ENCODE peak calls at places on chromosomes 16 and 17, in nine cellular contexts. One of them, this sample, is unnamed.

GRCh38 chr17:66675991-66676371 is 158.9 kb upstream of the CACNG5 start:
- DNase-seq in AG09319: no peak
- DNase-seq in lower leg skin: peak; percentile 68
- DNase-seq in NCI-H345: no peak
- DNase-seq in stimulated activated CD4-positive, alpha-beta T cell treated with anti-CD3 and anti-CD28 coated beads, Interleukin-15, amount 100 ng/mL, for 1 hour: no peak
- DNase-seq in GM13977: no peak
- DNase-seq in bronchial epithelial cell: no peak
- DNase-seq in NAMALWA: no peak
- DNase-seq in HTR-8/SVneo: no peak
- DNase-seq in this sample: no peak

GRCh38 chr17:72434991-72435618 is 314.3 kb downstream of the SOX9 start:
- DNase-seq in NCI-H345: no peak
- DNase-seq in stimulated activated CD4-positive, alpha-beta T cell treated with anti-CD3 and anti-CD28 coated beads, Interleukin-15, amount 100 ng/mL, for 1 hour: no peak
- DNase-seq in bronchial epithelial cell: no peak
- DNase-seq in lower leg skin: no peak
- DNase-seq in NAMALWA: no peak
- DNase-seq in GM13977: no peak
- DNase-seq in AG09319: no peak
- DNase-seq in HTR-8/SVneo: no peak
- DNase-seq in this sample: no peak

GRCh38 chr17:77740481-77740880 is 218.0 kb upstream of the TNRC6C start:
- DNase-seq in NAMALWA: no peak
- DNase-seq in bronchial epithelial cell: no peak
- DNase-seq in lower leg skin: no peak
- DNase-seq in stimulated activated CD4-positive, alpha-beta T cell treated with anti-CD3 and anti-CD28 coated beads, Interleukin-15, amount 100 ng/mL, for 1 hour: no peak
- DNase-seq in NCI-H345: no peak
- DNase-seq in AG09319: no peak
- DNase-seq in HTR-8/SVneo: no peak
- DNase-seq in GM13977: no peak
- DNase-seq in this sample: no peak

GRCh38 chr17:27499451-27500265 is 43.4 kb downstream of the KSR1 start:
- DNase-seq in NAMALWA: no peak
- DNase-seq in lower leg skin: no peak
- DNase-seq in HTR-8/SVneo: no peak
- DNase-seq in NCI-H345: no peak
- DNase-seq in bronchial epithelial cell: no peak
- DNase-seq in GM13977: no peak
- DNase-seq in stimulated activated CD4-positive, alpha-beta T cell treated with anti-CD3 and anti-CD28 coated beads, Interleukin-15, amount 100 ng/mL, for 1 hour: no peak
- DNase-seq in AG09319: no peak
- DNase-seq in this sample: no peak

GRCh38 chr17:38451840-38452529 is 23.7 kb downstream of the ARHGAP23 start:
- DNase-seq in bronchial epithelial cell: peak; percentile 85
- DNase-seq in GM13977: no peak
- DNase-seq in stimulated activated CD4-positive, alpha-beta T cell treated with anti-CD3 and anti-CD28 coated beads, Interleukin-15, amount 100 ng/mL, for 1 hour: no peak
- DNase-seq in AG09319: peak; percentile 67
- DNase-seq in HTR-8/SVneo: peak; percentile 92
- DNase-seq in NAMALWA: no peak
- DNase-seq in NCI-H345: no peak
- DNase-seq in lower leg skin: no peak
- DNase-seq in this sample: no peak

GRCh38 chr17:67132366-67132765 is 88.0 kb downstream of the CACNG1 start:
- DNase-seq in HTR-8/SVneo: no peak
- DNase-seq in NCI-H345: peak; percentile 5
- DNase-seq in stimulated activated CD4-positive, alpha-beta T cell treated with anti-CD3 and anti-CD28 coated beads, Interleukin-15, amount 100 ng/mL, for 1 hour: no peak
- DNase-seq in AG09319: no peak
- DNase-seq in bronchial epithelial cell: no peak
- DNase-seq in lower leg skin: no peak
- DNase-seq in NAMALWA: no peak
- DNase-seq in GM13977: no peak
- DNase-seq in this sample: no peak

GRCh38 chr16:28986492-28986891 is 1.6 kb downstream of the LAT start:
- DNase-seq in GM13977: no peak
- DNase-seq in NAMALWA: no peak
- DNase-seq in HTR-8/SVneo: no peak
- DNase-seq in lower leg skin: no peak
- DNase-seq in stimulated activated CD4-positive, alpha-beta T cell treated with anti-CD3 and anti-CD28 coated beads, Interleukin-15, amount 100 ng/mL, for 1 hour: no peak
- DNase-seq in bronchial epithelial cell: no peak
- DNase-seq in AG09319: no peak
- DNase-seq in NCI-H345: no peak
- DNase-seq in this sample: no peak

GRCh38 chr17:46851029-46851741 is at the start of gene WNT9B:
- DNase-seq in NAMALWA: no peak
- DNase-seq in GM13977: no peak
- DNase-seq in stimulated activated CD4-positive, alpha-beta T cell treated with anti-CD3 and anti-CD28 coated beads, Interleukin-15, amount 100 ng/mL, for 1 hour: no peak
- DNase-seq in HTR-8/SVneo: peak; percentile 53
- DNase-seq in NCI-H345: peak; percentile 86
- DNase-seq in bronchial epithelial cell: no peak
- DNase-seq in lower leg skin: no peak
- DNase-seq in AG09319: no peak
- DNase-seq in this sample: no peak

GRCh38 chr17:64005734-64006167 is 7.6 kb downstream of the PRR29 start:
- DNase-seq in bronchial epithelial cell: no peak
- DNase-seq in GM13977: peak; percentile 8
- DNase-seq in stimulated activated CD4-positive, alpha-beta T cell treated with anti-CD3 and anti-CD28 coated beads, Interleukin-15, amount 100 ng/mL, for 1 hour: no peak
- DNase-seq in NCI-H345: peak; percentile 69
- DNase-seq in AG09319: no peak
- DNase-seq in NAMALWA: no peak
- DNase-seq in HTR-8/SVneo: peak; percentile 53
- DNase-seq in lower leg skin: no peak
- DNase-seq in this sample: no peak

GRCh38 chr16:64440421-64440831 is 681.4 kb downstream of the CDH11 start:
- DNase-seq in NCI-H345: no peak
- DNase-seq in HTR-8/SVneo: no peak
- DNase-seq in AG09319: peak; percentile 96
- DNase-seq in GM13977: no peak
- DNase-seq in bronchial epithelial cell: peak; percentile 90
- DNase-seq in lower leg skin: peak; percentile 24
- DNase-seq in NAMALWA: no peak
- DNase-seq in stimulated activated CD4-positive, alpha-beta T cell treated with anti-CD3 and anti-CD28 coated beads, Interleukin-15, amount 100 ng/mL, for 1 hour: no peak
- DNase-seq in this sample: no peak

GRCh38 chr17:39174907-39175694 is 9.1 kb upstream of the ARL5C start:
- DNase-seq in lower leg skin: no peak
- DNase-seq in GM13977: peak; percentile 90
- DNase-seq in NCI-H345: peak; percentile 40
- DNase-seq in AG09319: no peak
- DNase-seq in bronchial epithelial cell: peak; percentile 25
- DNase-seq in stimulated activated CD4-positive, alpha-beta T cell treated with anti-CD3 and anti-CD28 coated beads, Interleukin-15, amount 100 ng/mL, for 1 hour: peak; percentile 56
- DNase-seq in HTR-8/SVneo: peak; percentile 84
- DNase-seq in NAMALWA: peak; percentile 84
- DNase-seq in this sample: no peak

GRCh38 chr17:38459556-38459955 is 31.3 kb downstream of the ARHGAP23 start:
- DNase-seq in NAMALWA: no peak
- DNase-seq in HTR-8/SVneo: no peak
- DNase-seq in stimulated activated CD4-positive, alpha-beta T cell treated with anti-CD3 and anti-CD28 coated beads, Interleukin-15, amount 100 ng/mL, for 1 hour: no peak
- DNase-seq in GM13977: no peak
- DNase-seq in bronchial epithelial cell: no peak
- DNase-seq in NCI-H345: peak; percentile 57
- DNase-seq in lower leg skin: no peak
- DNase-seq in AG09319: no peak
- DNase-seq in this sample: no peak

GRCh38 chr16:68760671-68761275 is 23.7 kb downstream of the CDH1 start:
- DNase-seq in AG09319: no peak
- DNase-seq in lower leg skin: no peak
- DNase-seq in stimulated activated CD4-positive, alpha-beta T cell treated with anti-CD3 and anti-CD28 coated beads, Interleukin-15, amount 100 ng/mL, for 1 hour: peak; percentile 36
- DNase-seq in GM13977: peak; percentile 62
- DNase-seq in NCI-H345: no peak
- DNase-seq in bronchial epithelial cell: peak; percentile 96
- DNase-seq in NAMALWA: no peak
- DNase-seq in HTR-8/SVneo: peak; percentile 93
- DNase-seq in this sample: peak; percentile 95

GRCh38 chr16:57260294-57260929 is 15.4 kb downstream of the ARL2BP start:
- DNase-seq in HTR-8/SVneo: peak; percentile 63
- DNase-seq in lower leg skin: no peak
- DNase-seq in AG09319: no peak
- DNase-seq in NCI-H345: no peak
- DNase-seq in stimulated activated CD4-positive, alpha-beta T cell treated with anti-CD3 and anti-CD28 coated beads, Interleukin-15, amount 100 ng/mL, for 1 hour: no peak
- DNase-seq in GM13977: peak; percentile 62
- DNase-seq in bronchial epithelial cell: peak; percentile 87
- DNase-seq in NAMALWA: no peak
- DNase-seq in this sample: peak; percentile 42

GRCh38 chr16:77763994-77764393 is 24.4 kb upstream of the VAT1L start:
- DNase-seq in lower leg skin: no peak
- DNase-seq in GM13977: no peak
- DNase-seq in bronchial epithelial cell: peak; percentile 20
- DNase-seq in HTR-8/SVneo: no peak
- DNase-seq in NCI-H345: no peak
- DNase-seq in stimulated activated CD4-positive, alpha-beta T cell treated with anti-CD3 and anti-CD28 coated beads, Interleukin-15, amount 100 ng/mL, for 1 hour: no peak
- DNase-seq in NAMALWA: no peak
- DNase-seq in AG09319: no peak
- DNase-seq in this sample: no peak

GRCh38 chr16:81573533-81573932 is 128.9 kb downstream of the CMIP start:
- DNase-seq in GM13977: no peak
- DNase-seq in NCI-H345: no peak
- DNase-seq in stimulated activated CD4-positive, alpha-beta T cell treated with anti-CD3 and anti-CD28 coated beads, Interleukin-15, amount 100 ng/mL, for 1 hour: no peak
- DNase-seq in AG09319: no peak
- DNase-seq in HTR-8/SVneo: no peak
- DNase-seq in bronchial epithelial cell: no peak
- DNase-seq in lower leg skin: no peak
- DNase-seq in NAMALWA: no peak
- DNase-seq in this sample: no peak

GRCh38 chr16:22948603-22949368 is 134.8 kb downstream of the HS3ST2 start:
- DNase-seq in AG09319: peak; percentile 5
- DNase-seq in GM13977: peak; percentile 78
- DNase-seq in HTR-8/SVneo: peak; percentile 15
- DNase-seq in stimulated activated CD4-positive, alpha-beta T cell treated with anti-CD3 and anti-CD28 coated beads, Interleukin-15, amount 100 ng/mL, for 1 hour: no peak
- DNase-seq in NCI-H345: peak; percentile 6
- DNase-seq in bronchial epithelial cell: peak; percentile 71
- DNase-seq in NAMALWA: peak; percentile 79
- DNase-seq in lower leg skin: peak; percentile 60
- DNase-seq in this sample: peak; percentile 8

GRCh38 chr16:879461-879861 is 78.9 kb upstream of the GNG13 start:
- DNase-seq in AG09319: no peak
- DNase-seq in lower leg skin: no peak
- DNase-seq in NAMALWA: no peak
- DNase-seq in GM13977: no peak
- DNase-seq in bronchial epithelial cell: no peak
- DNase-seq in HTR-8/SVneo: no peak
- DNase-seq in stimulated activated CD4-positive, alpha-beta T cell treated with anti-CD3 and anti-CD28 coated beads, Interleukin-15, amount 100 ng/mL, for 1 hour: no peak
- DNase-seq in NCI-H345: no peak
- DNase-seq in this sample: no peak

GRCh38 chr16:77863250-77863649 is 74.9 kb downstream of the VAT1L start:
- DNase-seq in HTR-8/SVneo: no peak
- DNase-seq in bronchial epithelial cell: no peak
- DNase-seq in lower leg skin: no peak
- DNase-seq in NAMALWA: no peak
- DNase-seq in AG09319: no peak
- DNase-seq in GM13977: no peak
- DNase-seq in stimulated activated CD4-positive, alpha-beta T cell treated with anti-CD3 and anti-CD28 coated beads, Interleukin-15, amount 100 ng/mL, for 1 hour: no peak
- DNase-seq in NCI-H345: peak; percentile 13
- DNase-seq in this sample: no peak

GRCh38 chr17:19753049-19753444 is 4.9 kb upstream of the ALDH3A1 start:
- DNase-seq in AG09319: peak; percentile 77
- DNase-seq in NCI-H345: peak; percentile 74
- DNase-seq in NAMALWA: no peak
- DNase-seq in lower leg skin: peak; percentile 60
- DNase-seq in stimulated activated CD4-positive, alpha-beta T cell treated with anti-CD3 and anti-CD28 coated beads, Interleukin-15, amount 100 ng/mL, for 1 hour: no peak
- DNase-seq in HTR-8/SVneo: peak; percentile 98
- DNase-seq in GM13977: no peak
- DNase-seq in bronchial epithelial cell: peak; percentile 93
- DNase-seq in this sample: no peak

GRCh38 chr16:30030011-30030685 is 923 bp downstream of the TLCD3B start:
- DNase-seq in lower leg skin: no peak
- DNase-seq in NAMALWA: no peak
- DNase-seq in bronchial epithelial cell: no peak
- DNase-seq in GM13977: no peak
- DNase-seq in stimulated activated CD4-positive, alpha-beta T cell treated with anti-CD3 and anti-CD28 coated beads, Interleukin-15, amount 100 ng/mL, for 1 hour: no peak
- DNase-seq in AG09319: no peak
- DNase-seq in HTR-8/SVneo: no peak
- DNase-seq in NCI-H345: no peak
- DNase-seq in this sample: no peak